ENCODE peak calls at places on chromosomes 4 and X, in eight cellular contexts. One of them, this sample, is unnamed.

GRCh38 chr4:185424905-185425599 is 712 bp downstream of the UFSP2 start:
- DNase-seq in fibroblast of lung: peak
- DNase-seq in lower leg skin: no peak
- DNase-seq in mucosa of descending colon: no peak
- DNase-seq in epithelial cell of esophagus: no peak
- DNase-seq in heart left ventricle: no peak
- DNase-seq in testis: no peak
- DNase-seq in lower lobe of right lung: no peak
- DNase-seq in this sample: peak

GRCh38 chrX:9829308-9830267 is 43.4 kb downstream of the SHROOM2 start:
- DNase-seq in fibroblast of lung: peak
- DNase-seq in lower lobe of right lung: no peak
- DNase-seq in heart left ventricle: no peak
- DNase-seq in lower leg skin: no peak
- DNase-seq in testis: no peak
- DNase-seq in mucosa of descending colon: no peak
- DNase-seq in epithelial cell of esophagus: peak
- DNase-seq in this sample: no peak

GRCh38 chr4:174198396-174199179 is 84.9 kb downstream of the FBXO8 start:
- DNase-seq in epithelial cell of esophagus: peak
- DNase-seq in fibroblast of lung: peak
- DNase-seq in lower lobe of right lung: no peak
- DNase-seq in mucosa of descending colon: no peak
- DNase-seq in testis: no peak
- DNase-seq in lower leg skin: no peak
- DNase-seq in heart left ventricle: no peak
- DNase-seq in this sample: peak

GRCh38 chr4:180281726-180282125 is 1961.5 kb upstream of the TENM3 start:
- DNase-seq in fibroblast of lung: no peak
- DNase-seq in mucosa of descending colon: no peak
- DNase-seq in lower leg skin: no peak
- DNase-seq in heart left ventricle: no peak
- DNase-seq in epithelial cell of esophagus: no peak
- DNase-seq in lower lobe of right lung: no peak
- DNase-seq in testis: no peak
- DNase-seq in this sample: no peak

GRCh38 chr4:15233626-15234025 is 194.2 kb upstream of the C1QTNF7 start:
- DNase-seq in epithelial cell of esophagus: no peak
- DNase-seq in fibroblast of lung: no peak
- DNase-seq in testis: no peak
- DNase-seq in mucosa of descending colon: no peak
- DNase-seq in lower leg skin: no peak
- DNase-seq in heart left ventricle: no peak
- DNase-seq in lower lobe of right lung: no peak
- DNase-seq in this sample: no peak

GRCh38 chrX:115040417-115040816 is 23.0 kb upstream of the IL13RA2 start:
- DNase-seq in epithelial cell of esophagus: no peak
- DNase-seq in fibroblast of lung: no peak
- DNase-seq in heart left ventricle: no peak
- DNase-seq in lower leg skin: no peak
- DNase-seq in testis: no peak
- DNase-seq in lower lobe of right lung: no peak
- DNase-seq in mucosa of descending colon: no peak
- DNase-seq in this sample: no peak

GRCh38 chr4:11480683-11481082 is 52.0 kb upstream of the HS3ST1 start:
- DNase-seq in mucosa of descending colon: no peak
- DNase-seq in heart left ventricle: peak
- DNase-seq in testis: peak
- DNase-seq in fibroblast of lung: no peak
- DNase-seq in lower leg skin: no peak
- DNase-seq in lower lobe of right lung: peak
- DNase-seq in epithelial cell of esophagus: peak
- DNase-seq in this sample: no peak

GRCh38 chr4:81724925-81725329 is 253.2 kb upstream of the RASGEF1B start:
- DNase-seq in lower leg skin: peak
- DNase-seq in epithelial cell of esophagus: peak
- DNase-seq in lower lobe of right lung: peak
- DNase-seq in testis: peak
- DNase-seq in fibroblast of lung: peak
- DNase-seq in mucosa of descending colon: peak
- DNase-seq in heart left ventricle: peak
- DNase-seq in this sample: no peak

GRCh38 chrX:105260291-105261043 is 40.0 kb upstream of the TEX13A start:
- DNase-seq in lower lobe of right lung: no peak
- DNase-seq in heart left ventricle: peak
- DNase-seq in epithelial cell of esophagus: no peak
- DNase-seq in testis: peak
- DNase-seq in mucosa of descending colon: no peak
- DNase-seq in lower leg skin: no peak
- DNase-seq in fibroblast of lung: no peak
- DNase-seq in this sample: no peak

DNA sequence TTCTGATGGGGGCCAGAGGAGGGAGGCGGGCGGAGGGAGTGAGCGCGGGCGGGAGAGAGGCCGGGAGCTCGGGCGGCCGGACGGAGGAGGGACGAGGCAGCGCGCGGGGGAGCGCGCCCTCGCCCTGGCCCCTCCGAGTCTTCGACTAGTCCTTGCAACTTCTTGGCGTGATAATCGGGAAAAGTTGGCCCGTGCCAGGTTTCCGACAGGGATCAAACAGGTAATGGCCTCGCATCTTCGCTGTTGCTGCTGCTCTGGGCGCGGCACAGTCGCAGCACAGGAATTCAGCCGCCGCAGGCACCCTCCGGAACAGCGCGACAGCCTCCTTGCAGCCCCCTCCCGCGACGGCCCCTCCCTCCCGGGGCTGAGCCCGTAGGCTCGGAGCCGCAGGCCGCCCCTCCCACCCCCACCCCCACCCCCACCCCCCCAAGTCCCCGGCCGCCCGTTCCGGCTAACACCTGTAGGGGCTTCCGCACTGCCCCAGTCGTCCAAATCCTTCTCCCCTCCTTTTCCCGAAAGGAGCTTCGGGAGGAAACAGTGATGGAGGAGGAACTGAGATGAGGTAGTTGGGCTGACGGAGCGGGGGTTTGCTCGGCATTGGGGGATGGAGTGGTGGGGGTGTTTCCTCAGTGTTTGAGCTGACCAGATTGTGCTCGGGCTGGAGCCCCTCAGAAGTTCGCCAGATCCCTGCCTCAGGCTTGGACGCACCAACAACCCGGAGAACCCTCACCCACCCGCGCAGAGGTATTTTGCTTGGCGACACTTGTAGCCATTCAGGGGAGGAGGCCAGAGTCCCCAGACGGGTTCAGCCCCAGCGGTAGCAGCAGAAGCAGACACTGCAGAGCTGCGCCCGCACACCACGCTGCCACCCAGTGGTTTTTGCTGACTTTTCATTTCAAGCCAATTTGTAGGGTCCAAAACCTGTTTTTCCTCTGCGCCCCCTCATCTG is at the start of gene FGF13:
- DNase-seq in heart left ventricle: peak
- DNase-seq in lower leg skin: no peak
- DNase-seq in mucosa of descending colon: peak
- DNase-seq in fibroblast of lung: peak
- DNase-seq in epithelial cell of esophagus: peak
- DNase-seq in lower lobe of right lung: peak
- DNase-seq in testis: peak
- DNase-seq in this sample: no peak
- TF ChIP-seq CTCF in heart left ventricle: no peak
- TF ChIP-seq CTCF in lower leg skin: no peak
- TF ChIP-seq CTCF in mucosa of descending colon: no peak
- TF ChIP-seq CTCF in fibroblast of lung: peak
- TF ChIP-seq CTCF in epithelial cell of esophagus: peak
- TF ChIP-seq CTCF in lower lobe of right lung: no peak
- TF ChIP-seq CTCF in testis: no peak
- TF ChIP-seq CTCF in this sample: peak

GRCh38 chr4:76036855-76037254 is 985 bp upstream of the CXCL11 start:
- DNase-seq in heart left ventricle: no peak
- DNase-seq in fibroblast of lung: no peak
- DNase-seq in mucosa of descending colon: no peak
- DNase-seq in epithelial cell of esophagus: peak
- DNase-seq in lower leg skin: no peak
- DNase-seq in testis: no peak
- DNase-seq in lower lobe of right lung: no peak
- DNase-seq in this sample: no peak
- TF ChIP-seq CTCF in heart left ventricle: no peak
- TF ChIP-seq CTCF in fibroblast of lung: no peak
- TF ChIP-seq CTCF in mucosa of descending colon: no peak
- TF ChIP-seq CTCF in epithelial cell of esophagus: peak
- TF ChIP-seq CTCF in lower leg skin: no peak
- TF ChIP-seq CTCF in testis: no peak
- TF ChIP-seq CTCF in lower lobe of right lung: no peak
- TF ChIP-seq CTCF in this sample: no peak

DNA sequence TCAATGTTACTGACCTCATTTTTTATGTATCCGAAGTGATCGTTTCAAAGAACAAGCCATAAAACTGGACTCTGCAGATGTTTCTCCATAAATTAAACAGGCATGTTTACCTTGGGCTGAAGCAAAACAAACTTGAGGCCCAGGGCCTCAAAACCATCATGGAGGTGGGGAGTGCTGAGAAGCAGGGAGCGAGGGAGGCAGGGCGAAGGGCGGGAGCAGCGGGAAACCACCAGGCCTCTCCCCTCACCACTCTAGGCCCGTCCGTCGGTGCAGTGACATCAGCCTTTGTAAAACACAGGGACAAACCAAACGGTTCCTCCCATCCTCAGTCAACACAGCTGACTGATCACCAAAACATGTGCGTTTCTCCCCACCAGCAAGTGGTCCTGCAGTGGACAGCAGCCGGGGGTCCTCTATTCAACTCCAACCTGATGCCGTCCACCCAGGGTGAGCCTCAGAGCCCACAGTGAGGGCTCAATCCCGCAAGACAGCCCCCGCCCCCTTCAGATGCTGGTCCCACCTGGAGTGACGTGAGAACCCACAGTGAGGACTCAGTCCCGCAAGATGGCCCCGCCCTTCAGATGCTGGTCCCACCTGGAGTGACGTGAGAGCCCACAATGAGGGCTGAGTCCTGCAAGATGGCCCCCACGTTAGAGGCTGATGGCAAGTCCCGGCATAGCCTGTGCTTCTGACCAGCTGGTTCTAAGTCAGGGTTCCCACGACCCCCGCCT is 103.0 kb upstream of the LRPAP1 start:
- DNase-seq in lower lobe of right lung: peak
- DNase-seq in heart left ventricle: no peak
- DNase-seq in epithelial cell of esophagus: no peak
- DNase-seq in mucosa of descending colon: peak
- DNase-seq in testis: no peak
- DNase-seq in lower leg skin: no peak
- DNase-seq in fibroblast of lung: no peak
- DNase-seq in this sample: no peak
- TF ChIP-seq CTCF in lower lobe of right lung: no peak
- TF ChIP-seq CTCF in heart left ventricle: no peak
- TF ChIP-seq CTCF in epithelial cell of esophagus: no peak
- TF ChIP-seq CTCF in mucosa of descending colon: no peak
- TF ChIP-seq CTCF in testis: no peak
- TF ChIP-seq CTCF in lower leg skin: no peak
- TF ChIP-seq CTCF in fibroblast of lung: no peak
- TF ChIP-seq CTCF in this sample: no peak

DNA sequence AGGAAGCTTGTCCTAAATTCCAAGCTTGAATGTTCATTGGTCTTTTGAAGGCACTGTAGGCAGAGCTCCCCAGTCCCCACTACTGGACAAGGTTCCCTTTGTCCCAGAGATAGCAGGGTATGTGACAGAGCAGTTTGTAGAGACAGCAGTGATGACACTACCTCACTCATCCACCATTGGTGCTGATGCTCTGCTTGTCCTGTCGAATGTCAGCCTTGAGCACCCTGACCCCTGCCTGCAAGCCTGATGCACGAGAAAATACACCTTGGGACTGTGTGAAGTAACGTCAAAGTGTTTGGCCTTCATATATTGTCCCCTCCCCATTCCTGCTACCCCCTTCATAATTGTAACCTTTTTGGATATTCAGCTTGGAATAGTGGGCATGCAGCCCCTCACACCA is 188.9 kb upstream of the EOLA2 start:
- DNase-seq in testis: no peak
- DNase-seq in epithelial cell of esophagus: no peak
- DNase-seq in fibroblast of lung: no peak
- DNase-seq in lower leg skin: no peak
- DNase-seq in lower lobe of right lung: no peak
- DNase-seq in heart left ventricle: no peak
- DNase-seq in mucosa of descending colon: no peak
- DNase-seq in this sample: no peak
- TF ChIP-seq CTCF in testis: no peak
- TF ChIP-seq CTCF in epithelial cell of esophagus: no peak
- TF ChIP-seq CTCF in fibroblast of lung: no peak
- TF ChIP-seq CTCF in lower leg skin: no peak
- TF ChIP-seq CTCF in lower lobe of right lung: no peak
- TF ChIP-seq CTCF in heart left ventricle: no peak
- TF ChIP-seq CTCF in mucosa of descending colon: no peak
- TF ChIP-seq CTCF in this sample: no peak

DNA sequence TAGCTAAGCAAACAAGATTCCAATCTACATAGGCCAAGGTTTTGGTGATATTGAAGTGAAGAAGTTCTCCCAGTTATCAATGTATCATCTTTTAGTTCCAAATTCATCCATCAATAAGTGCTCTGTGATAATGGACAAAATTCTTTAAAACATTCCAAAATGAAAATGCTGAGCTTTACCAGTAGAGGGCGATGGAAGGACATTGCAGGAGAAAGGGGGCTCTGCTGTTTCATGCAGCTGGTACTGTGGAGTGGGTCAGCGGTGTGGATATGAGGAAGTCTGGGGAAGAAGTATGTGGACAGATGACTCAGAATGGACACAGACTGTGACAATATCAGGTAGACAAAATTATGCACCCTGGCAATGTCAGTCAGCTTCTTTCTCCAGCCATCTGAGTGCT is 46.6 kb upstream of the HS6ST2 start:
- DNase-seq in lower lobe of right lung: no peak
- DNase-seq in fibroblast of lung: peak
- DNase-seq in epithelial cell of esophagus: peak
- DNase-seq in heart left ventricle: no peak
- DNase-seq in lower leg skin: no peak
- DNase-seq in testis: no peak
- DNase-seq in mucosa of descending colon: no peak
- DNase-seq in this sample: no peak
- TF ChIP-seq CTCF in lower lobe of right lung: peak
- TF ChIP-seq CTCF in fibroblast of lung: peak
- TF ChIP-seq CTCF in epithelial cell of esophagus: peak
- TF ChIP-seq CTCF in heart left ventricle: peak
- TF ChIP-seq CTCF in lower leg skin: no peak
- TF ChIP-seq CTCF in testis: no peak
- TF ChIP-seq CTCF in mucosa of descending colon: no peak
- TF ChIP-seq CTCF in this sample: peak

GRCh38 chrX:147838465-147839131 is 73.1 kb upstream of the FMR1 start:
- DNase-seq in fibroblast of lung: peak
- DNase-seq in epithelial cell of esophagus: peak
- DNase-seq in testis: no peak
- DNase-seq in heart left ventricle: no peak
- DNase-seq in lower leg skin: no peak
- DNase-seq in mucosa of descending colon: no peak
- DNase-seq in lower lobe of right lung: no peak
- DNase-seq in this sample: no peak
- TF ChIP-seq CTCF in fibroblast of lung: no peak
- TF ChIP-seq CTCF in epithelial cell of esophagus: peak
- TF ChIP-seq CTCF in testis: no peak
- TF ChIP-seq CTCF in heart left ventricle: peak
- TF ChIP-seq CTCF in lower leg skin: no peak
- TF ChIP-seq CTCF in mucosa of descending colon: no peak
- TF ChIP-seq CTCF in lower lobe of right lung: peak
- TF ChIP-seq CTCF in this sample: no peak

This sample was measured in AG09319.